ENCODE peak calls at places on chromosomes 16 and 17, in ten cellular contexts. One of them, this sample, is unnamed.

GRCh38 chr17:44829558-44830358 is at the start of gene GJC1:
- DNase-seq in ovary: peak; percentile 36
- DNase-seq in prostate gland: no peak
- DNase-seq in effector memory CD4-positive, alpha-beta T cell: no peak
- DNase-seq in CD8-positive, alpha-beta memory T cell: no peak
- DNase-seq in Peyer's patch: no peak
- DNase-seq in adrenal gland: peak; percentile 28
- DNase-seq in MM.1S: peak; percentile 32
- DNase-seq in tibial nerve: no peak
- DNase-seq in CD4-positive, alpha-beta memory T cell: no peak
- DNase-seq in this sample: no peak

GRCh38 chr17:40486513-40487370 is 14.7 kb downstream of the TNS4 start:
- DNase-seq in MM.1S: no peak
- DNase-seq in tibial nerve: peak; percentile 57
- DNase-seq in CD8-positive, alpha-beta memory T cell: no peak
- DNase-seq in prostate gland: no peak
- DNase-seq in effector memory CD4-positive, alpha-beta T cell: no peak
- DNase-seq in CD4-positive, alpha-beta memory T cell: no peak
- DNase-seq in Peyer's patch: no peak
- DNase-seq in ovary: no peak
- DNase-seq in adrenal gland: no peak
- DNase-seq in this sample: peak; percentile 41

GRCh38 chr17:74977802-74978201 is 5.2 kb upstream of the HID1 start:
- DNase-seq in Peyer's patch: no peak
- DNase-seq in MM.1S: no peak
- DNase-seq in effector memory CD4-positive, alpha-beta T cell: no peak
- DNase-seq in adrenal gland: no peak
- DNase-seq in tibial nerve: no peak
- DNase-seq in prostate gland: no peak
- DNase-seq in CD8-positive, alpha-beta memory T cell: no peak
- DNase-seq in CD4-positive, alpha-beta memory T cell: no peak
- DNase-seq in ovary: no peak
- DNase-seq in this sample: no peak

GRCh38 chr17:32588982-32589381 is 102.2 kb downstream of the CDK5R1 start:
- DNase-seq in prostate gland: no peak
- DNase-seq in adrenal gland: no peak
- DNase-seq in ovary: no peak
- DNase-seq in CD4-positive, alpha-beta memory T cell: no peak
- DNase-seq in CD8-positive, alpha-beta memory T cell: no peak
- DNase-seq in Peyer's patch: no peak
- DNase-seq in MM.1S: no peak
- DNase-seq in effector memory CD4-positive, alpha-beta T cell: no peak
- DNase-seq in tibial nerve: no peak
- DNase-seq in this sample: no peak

GRCh38 chr16:68229431-68230175 is 6.3 kb downstream of the ESRP2 start:
- DNase-seq in effector memory CD4-positive, alpha-beta T cell: no peak
- DNase-seq in Peyer's patch: peak; percentile 71
- DNase-seq in tibial nerve: peak; percentile 57
- DNase-seq in CD4-positive, alpha-beta memory T cell: peak; percentile 55
- DNase-seq in adrenal gland: no peak
- DNase-seq in prostate gland: peak; percentile 48
- DNase-seq in ovary: no peak
- DNase-seq in MM.1S: peak; percentile 48
- DNase-seq in CD8-positive, alpha-beta memory T cell: peak; percentile 61
- DNase-seq in this sample: no peak

GRCh38 chr17:56319531-56319930 is 166.3 kb downstream of the ANKFN1 start:
- DNase-seq in tibial nerve: no peak
- DNase-seq in effector memory CD4-positive, alpha-beta T cell: no peak
- DNase-seq in prostate gland: peak; percentile 10
- DNase-seq in CD8-positive, alpha-beta memory T cell: no peak
- DNase-seq in adrenal gland: no peak
- DNase-seq in CD4-positive, alpha-beta memory T cell: no peak
- DNase-seq in MM.1S: peak; percentile 71
- DNase-seq in Peyer's patch: no peak
- DNase-seq in ovary: no peak
- DNase-seq in this sample: peak; percentile 1

GRCh38 chr16:46743232-46743719 is 4.9 kb downstream of the MYLK3 start:
- DNase-seq in tibial nerve: peak; percentile 28
- DNase-seq in CD4-positive, alpha-beta memory T cell: no peak
- DNase-seq in Peyer's patch: peak; percentile 51
- DNase-seq in ovary: no peak
- DNase-seq in CD8-positive, alpha-beta memory T cell: no peak
- DNase-seq in prostate gland: no peak
- DNase-seq in adrenal gland: peak; percentile 18
- DNase-seq in MM.1S: no peak
- DNase-seq in effector memory CD4-positive, alpha-beta T cell: no peak
- DNase-seq in this sample: no peak

GRCh38 chr16:26598061-26598460 is 468.7 kb upstream of the C16orf82 start:
- DNase-seq in effector memory CD4-positive, alpha-beta T cell: peak; percentile 41
- DNase-seq in CD8-positive, alpha-beta memory T cell: peak; percentile 69
- DNase-seq in Peyer's patch: no peak
- DNase-seq in prostate gland: no peak
- DNase-seq in tibial nerve: no peak
- DNase-seq in adrenal gland: no peak
- DNase-seq in MM.1S: no peak
- DNase-seq in ovary: no peak
- DNase-seq in CD4-positive, alpha-beta memory T cell: peak; percentile 62
- DNase-seq in this sample: no peak

GRCh38 chr17:9928601-9929341 is 23.7 kb upstream of the RCVRN start:
- DNase-seq in CD8-positive, alpha-beta memory T cell: no peak
- DNase-seq in tibial nerve: no peak
- DNase-seq in CD4-positive, alpha-beta memory T cell: no peak
- DNase-seq in ovary: peak; percentile 48
- DNase-seq in Peyer's patch: no peak
- DNase-seq in prostate gland: no peak
- DNase-seq in effector memory CD4-positive, alpha-beta T cell: no peak
- DNase-seq in MM.1S: no peak
- DNase-seq in adrenal gland: no peak
- DNase-seq in this sample: no peak

GRCh38 chr16:81842564-81843242 is 63.6 kb downstream of the PLCG2 start:
- DNase-seq in CD8-positive, alpha-beta memory T cell: no peak
- DNase-seq in CD4-positive, alpha-beta memory T cell: no peak
- DNase-seq in effector memory CD4-positive, alpha-beta T cell: no peak
- DNase-seq in tibial nerve: no peak
- DNase-seq in MM.1S: no peak
- DNase-seq in prostate gland: no peak
- DNase-seq in Peyer's patch: no peak
- DNase-seq in adrenal gland: no peak
- DNase-seq in ovary: no peak
- DNase-seq in this sample: no peak

GRCh38 chr17:48513097-48513496 is 17.7 kb downstream of the HOXB1 start:
- DNase-seq in effector memory CD4-positive, alpha-beta T cell: no peak
- DNase-seq in CD4-positive, alpha-beta memory T cell: no peak
- DNase-seq in prostate gland: no peak
- DNase-seq in adrenal gland: no peak
- DNase-seq in MM.1S: no peak
- DNase-seq in tibial nerve: no peak
- DNase-seq in ovary: no peak
- DNase-seq in Peyer's patch: no peak
- DNase-seq in CD8-positive, alpha-beta memory T cell: no peak
- DNase-seq in this sample: no peak

GRCh38 chr16:83692224-83692623 is 115.6 kb upstream of the HSBP1 start:
- DNase-seq in CD8-positive, alpha-beta memory T cell: no peak
- DNase-seq in MM.1S: no peak
- DNase-seq in ovary: no peak
- DNase-seq in prostate gland: no peak
- DNase-seq in tibial nerve: no peak
- DNase-seq in CD4-positive, alpha-beta memory T cell: no peak
- DNase-seq in adrenal gland: no peak
- DNase-seq in Peyer's patch: no peak
- DNase-seq in effector memory CD4-positive, alpha-beta T cell: no peak
- DNase-seq in this sample: no peak

GRCh38 chr17:74799097-74799496 is 23.0 kb upstream of the NAT9 start:
- DNase-seq in adrenal gland: no peak
- DNase-seq in Peyer's patch: no peak
- DNase-seq in CD4-positive, alpha-beta memory T cell: no peak
- DNase-seq in MM.1S: no peak
- DNase-seq in effector memory CD4-positive, alpha-beta T cell: no peak
- DNase-seq in tibial nerve: no peak
- DNase-seq in ovary: no peak
- DNase-seq in CD8-positive, alpha-beta memory T cell: no peak
- DNase-seq in prostate gland: no peak
- DNase-seq in this sample: no peak

GRCh38 chr17:9002236-9002609 is 19.1 kb upstream of the NTN1 start:
- DNase-seq in CD8-positive, alpha-beta memory T cell: no peak
- DNase-seq in adrenal gland: no peak
- DNase-seq in tibial nerve: no peak
- DNase-seq in Peyer's patch: no peak
- DNase-seq in CD4-positive, alpha-beta memory T cell: no peak
- DNase-seq in ovary: no peak
- DNase-seq in MM.1S: no peak
- DNase-seq in effector memory CD4-positive, alpha-beta T cell: no peak
- DNase-seq in prostate gland: no peak
- DNase-seq in this sample: no peak

DNA sequence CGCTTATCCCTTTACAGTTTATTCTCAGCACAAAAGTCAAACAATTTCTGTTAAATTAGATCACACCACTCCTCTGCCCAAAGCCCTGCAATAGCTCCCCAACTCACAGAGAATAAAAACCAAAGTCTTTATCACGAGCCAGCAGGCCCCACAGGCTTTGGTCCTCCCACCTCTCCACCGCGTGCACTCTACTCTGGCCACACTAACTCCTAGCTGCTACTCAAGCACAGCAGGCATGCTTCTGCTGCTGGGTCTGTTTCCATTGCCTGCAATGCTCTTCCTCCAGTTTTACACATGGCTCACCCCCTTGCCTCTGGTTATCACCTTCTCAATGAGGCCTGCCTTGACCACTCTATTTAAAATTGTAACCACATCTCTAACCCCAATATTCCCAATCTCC is 27.6 kb downstream of the HELZ start:
- DNase-seq in prostate gland: no peak
- DNase-seq in Peyer's patch: no peak
- DNase-seq in CD8-positive, alpha-beta memory T cell: no peak
- DNase-seq in adrenal gland: no peak
- DNase-seq in tibial nerve: no peak
- DNase-seq in MM.1S: no peak
- DNase-seq in CD4-positive, alpha-beta memory T cell: no peak
- DNase-seq in ovary: no peak
- DNase-seq in effector memory CD4-positive, alpha-beta T cell: no peak
- DNase-seq in this sample: no peak
- H3K4me1 ChIP-seq in prostate gland: no peaks in the 10 kb centered on the region
- H3K4me1 ChIP-seq in Peyer's patch: peaks cover 30% of the 10 kb centered on the region
- H3K4me1 ChIP-seq in CD8-positive, alpha-beta memory T cell: peaks cover 19% of the 10 kb centered on the region
- H3K4me1 ChIP-seq in adrenal gland: peaks cover 12% of the 10 kb centered on the region
- H3K4me1 ChIP-seq in tibial nerve: no peaks in the 10 kb centered on the region
- H3K4me1 ChIP-seq in MM.1S: no peaks in the 10 kb centered on the region
- H3K4me1 ChIP-seq in CD4-positive, alpha-beta memory T cell: peaks cover 12% of the 10 kb centered on the region
- H3K4me1 ChIP-seq in ovary: peaks cover 11% of the 10 kb centered on the region
- H3K4me1 ChIP-seq in effector memory CD4-positive, alpha-beta T cell: no peaks in the 10 kb centered on the region
- H3K4me1 ChIP-seq in this sample: peaks cover 16% of the 10 kb centered on the region

GRCh38 chr17:70702683-70703255 is 533.4 kb downstream of the KCNJ2 start:
- DNase-seq in CD4-positive, alpha-beta memory T cell: no peak
- DNase-seq in ovary: no peak
- DNase-seq in CD8-positive, alpha-beta memory T cell: no peak
- DNase-seq in Peyer's patch: no peak
- DNase-seq in tibial nerve: no peak
- DNase-seq in adrenal gland: no peak
- DNase-seq in MM.1S: no peak
- DNase-seq in prostate gland: no peak
- DNase-seq in effector memory CD4-positive, alpha-beta T cell: no peak
- DNase-seq in this sample: no peak
- H3K4me1 ChIP-seq in CD4-positive, alpha-beta memory T cell: no peaks in the 10 kb centered on the region
- H3K4me1 ChIP-seq in ovary: no peaks in the 10 kb centered on the region
- H3K4me1 ChIP-seq in CD8-positive, alpha-beta memory T cell: no peaks in the 10 kb centered on the region
- H3K4me1 ChIP-seq in Peyer's patch: no peaks in the 10 kb centered on the region
- H3K4me1 ChIP-seq in tibial nerve: no peaks in the 10 kb centered on the region
- H3K4me1 ChIP-seq in adrenal gland: no peaks in the 10 kb centered on the region
- H3K4me1 ChIP-seq in MM.1S: peaks cover 4% of the 10 kb centered on the region
- H3K4me1 ChIP-seq in prostate gland: no peaks in the 10 kb centered on the region
- H3K4me1 ChIP-seq in effector memory CD4-positive, alpha-beta T cell: no peaks in the 10 kb centered on the region
- H3K4me1 ChIP-seq in this sample: no peaks in the 10 kb centered on the region

DNA sequence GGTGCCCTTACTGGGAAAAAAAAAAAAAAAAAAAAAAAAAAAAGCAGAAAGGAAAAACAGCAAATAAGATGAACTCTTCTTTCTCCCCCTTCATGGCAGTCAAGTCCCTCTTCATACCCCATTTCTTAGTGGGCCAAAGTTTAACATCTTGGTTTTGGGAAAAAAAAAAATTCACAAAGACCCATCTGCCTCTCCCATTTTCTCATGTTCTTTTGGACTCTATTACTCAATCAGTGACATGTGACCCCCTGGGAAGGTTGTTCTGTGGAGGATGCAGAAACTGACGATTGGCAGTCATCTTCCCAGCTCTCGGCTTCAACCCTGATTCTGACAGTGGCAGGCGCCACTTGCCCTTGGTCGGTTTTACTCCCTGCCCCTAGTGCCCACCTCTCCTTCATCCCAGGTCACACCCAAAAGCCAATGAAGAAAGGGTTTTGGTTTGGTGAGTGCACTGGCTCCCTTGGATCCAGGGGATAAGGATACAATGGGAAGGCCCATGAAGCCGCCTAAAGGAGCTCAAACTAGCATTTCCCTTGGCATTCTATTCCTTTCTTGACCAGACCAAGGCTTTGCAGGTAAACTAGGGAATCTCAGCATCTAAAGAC is 60.7 kb upstream of the TBX2 start:
- DNase-seq in adrenal gland: no peak
- DNase-seq in prostate gland: no peak
- DNase-seq in Peyer's patch: no peak
- DNase-seq in CD8-positive, alpha-beta memory T cell: no peak
- DNase-seq in effector memory CD4-positive, alpha-beta T cell: no peak
- DNase-seq in MM.1S: no peak
- DNase-seq in CD4-positive, alpha-beta memory T cell: no peak
- DNase-seq in tibial nerve: no peak
- DNase-seq in ovary: no peak
- DNase-seq in this sample: no peak
- H3K4me1 ChIP-seq in adrenal gland: no peaks in the 10 kb centered on the region
- H3K4me1 ChIP-seq in prostate gland: peaks cover 10% of the 10 kb centered on the region
- H3K4me1 ChIP-seq in Peyer's patch: peaks cover 11% of the 10 kb centered on the region
- H3K4me1 ChIP-seq in CD8-positive, alpha-beta memory T cell: no peaks in the 10 kb centered on the region
- H3K4me1 ChIP-seq in effector memory CD4-positive, alpha-beta T cell: no peaks in the 10 kb centered on the region
- H3K4me1 ChIP-seq in MM.1S: no peaks in the 10 kb centered on the region
- H3K4me1 ChIP-seq in CD4-positive, alpha-beta memory T cell: no peaks in the 10 kb centered on the region
- H3K4me1 ChIP-seq in tibial nerve: no peaks in the 10 kb centered on the region
- H3K4me1 ChIP-seq in ovary: peaks cover 18% of the 10 kb centered on the region
- H3K4me1 ChIP-seq in this sample: no peaks in the 10 kb centered on the region

DNA sequence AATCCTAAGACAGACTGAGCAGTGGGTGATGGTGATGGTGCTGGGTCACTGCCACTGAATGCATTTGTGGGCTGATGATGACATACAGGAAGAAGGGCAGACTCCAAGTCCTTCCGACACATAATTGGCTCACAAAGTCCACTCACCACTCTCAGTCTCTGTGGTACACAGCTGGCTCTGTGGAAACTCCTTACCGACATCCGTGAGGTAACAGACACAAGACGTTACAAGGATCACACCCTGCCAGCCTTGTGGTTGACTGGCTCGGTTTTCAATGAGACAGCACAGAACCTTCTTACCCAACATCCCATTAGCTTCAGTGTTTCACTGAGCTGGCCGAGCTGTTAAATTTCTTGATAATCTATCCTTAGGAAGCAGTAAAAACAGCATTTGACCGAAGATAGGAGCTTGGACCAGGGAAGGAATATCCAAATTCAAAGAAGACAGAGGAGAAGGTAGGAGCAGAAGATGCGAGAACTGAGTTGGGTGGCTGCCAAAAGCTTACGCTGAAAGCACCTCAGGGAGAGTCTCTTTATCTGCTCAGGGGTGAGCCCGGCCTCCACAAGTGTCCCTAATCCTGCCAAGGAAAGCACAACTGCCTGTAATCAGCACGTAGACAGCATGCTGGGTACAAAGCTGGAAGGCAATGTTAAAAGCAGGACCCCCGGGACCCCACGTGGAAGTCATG is 5.5 kb upstream of the MXRA7 start:
- DNase-seq in MM.1S: no peak
- DNase-seq in effector memory CD4-positive, alpha-beta T cell: peak; percentile 60
- DNase-seq in prostate gland: no peak
- DNase-seq in Peyer's patch: peak; percentile 74
- DNase-seq in CD4-positive, alpha-beta memory T cell: peak; percentile 59
- DNase-seq in adrenal gland: no peak
- DNase-seq in tibial nerve: peak; percentile 53
- DNase-seq in ovary: no peak
- DNase-seq in CD8-positive, alpha-beta memory T cell: peak; percentile 94
- DNase-seq in this sample: no peak
- H3K4me1 ChIP-seq in MM.1S: peaks cover 23% of the 10 kb centered on the region
- H3K4me1 ChIP-seq in effector memory CD4-positive, alpha-beta T cell: peaks cover 11% of the 10 kb centered on the region
- H3K4me1 ChIP-seq in prostate gland: peaks cover 5% of the 10 kb centered on the region
- H3K4me1 ChIP-seq in Peyer's patch: peaks cover 32% of the 10 kb centered on the region
- H3K4me1 ChIP-seq in CD4-positive, alpha-beta memory T cell: peaks cover 37% of the 10 kb centered on the region
- H3K4me1 ChIP-seq in adrenal gland: peaks cover 13% of the 10 kb centered on the region
- H3K4me1 ChIP-seq in tibial nerve: no peaks in the 10 kb centered on the region
- H3K4me1 ChIP-seq in ovary: peaks cover 2% of the 10 kb centered on the region
- H3K4me1 ChIP-seq in CD8-positive, alpha-beta memory T cell: peaks cover 33% of the 10 kb centered on the region
- H3K4me1 ChIP-seq in this sample: peaks cover 5% of the 10 kb centered on the region